ENCODE peak calls at places on chromosomes 4 and X, in ten cellular contexts. One of them, this sample, is unnamed.

GRCh38 chrX:21412029-21412428 is 37.8 kb downstream of the CNKSR2 start:
- DNase-seq in effector memory CD4-positive, alpha-beta T cell: no peak
- DNase-seq in breast epithelium: no peak
- DNase-seq in stimulated activated CD4-positive, alpha-beta T cell treated with anti-CD3 and anti-CD28 coated beads, Interleukin-12 subunit alpha, Interleukin-12 subunit beta, amount 100 ng/mL, for 4 hours: no peak
- DNase-seq in BJ: no peak
- DNase-seq in foreskin fibroblast: no peak
- DNase-seq in PC-9: no peak
- DNase-seq in left lung: no peak
- DNase-seq in sciatic nerve: no peak
- DNase-seq in hippocampal formation: no peak
- DNase-seq in this sample: no peak

GRCh38 chr4:55398966-55399365 is 3.2 kb downstream of the TMEM165 start:
- DNase-seq in breast epithelium: no peak
- DNase-seq in foreskin fibroblast: no peak
- DNase-seq in BJ: no peak
- DNase-seq in sciatic nerve: no peak
- DNase-seq in effector memory CD4-positive, alpha-beta T cell: no peak
- DNase-seq in stimulated activated CD4-positive, alpha-beta T cell treated with anti-CD3 and anti-CD28 coated beads, Interleukin-12 subunit alpha, Interleukin-12 subunit beta, amount 100 ng/mL, for 4 hours: no peak
- DNase-seq in left lung: no peak
- DNase-seq in PC-9: no peak
- DNase-seq in hippocampal formation: no peak
- DNase-seq in this sample: no peak

GRCh38 chrX:21946925-21947641 is 6.6 kb downstream of the SMS start:
- DNase-seq in breast epithelium: no peak
- DNase-seq in stimulated activated CD4-positive, alpha-beta T cell treated with anti-CD3 and anti-CD28 coated beads, Interleukin-12 subunit alpha, Interleukin-12 subunit beta, amount 100 ng/mL, for 4 hours: no peak
- DNase-seq in left lung: no peak
- DNase-seq in effector memory CD4-positive, alpha-beta T cell: no peak
- DNase-seq in hippocampal formation: no peak
- DNase-seq in BJ: no peak
- DNase-seq in PC-9: no peak
- DNase-seq in foreskin fibroblast: no peak
- DNase-seq in sciatic nerve: no peak
- DNase-seq in this sample: no peak

GRCh38 chr4:152499322-152499721 is 36.6 kb downstream of the FBXW7 start:
- DNase-seq in foreskin fibroblast: no peak
- DNase-seq in breast epithelium: no peak
- DNase-seq in BJ: no peak
- DNase-seq in sciatic nerve: no peak
- DNase-seq in hippocampal formation: no peak
- DNase-seq in left lung: no peak
- DNase-seq in effector memory CD4-positive, alpha-beta T cell: no peak
- DNase-seq in stimulated activated CD4-positive, alpha-beta T cell treated with anti-CD3 and anti-CD28 coated beads, Interleukin-12 subunit alpha, Interleukin-12 subunit beta, amount 100 ng/mL, for 4 hours: no peak
- DNase-seq in PC-9: no peak
- DNase-seq in this sample: no peak

GRCh38 chr4:111174331-111174730 is 551.5 kb upstream of the PITX2 start:
- DNase-seq in left lung: no peak
- DNase-seq in sciatic nerve: no peak
- DNase-seq in BJ: no peak
- DNase-seq in effector memory CD4-positive, alpha-beta T cell: no peak
- DNase-seq in PC-9: no peak
- DNase-seq in hippocampal formation: no peak
- DNase-seq in stimulated activated CD4-positive, alpha-beta T cell treated with anti-CD3 and anti-CD28 coated beads, Interleukin-12 subunit alpha, Interleukin-12 subunit beta, amount 100 ng/mL, for 4 hours: no peak
- DNase-seq in breast epithelium: no peak
- DNase-seq in foreskin fibroblast: no peak
- DNase-seq in this sample: no peak

GRCh38 chr4:25632135-25632534 is 23.5 kb upstream of the SLC34A2 start:
- DNase-seq in hippocampal formation: no peak
- DNase-seq in foreskin fibroblast: no peak
- DNase-seq in stimulated activated CD4-positive, alpha-beta T cell treated with anti-CD3 and anti-CD28 coated beads, Interleukin-12 subunit alpha, Interleukin-12 subunit beta, amount 100 ng/mL, for 4 hours: no peak
- DNase-seq in PC-9: peak
- DNase-seq in left lung: no peak
- DNase-seq in BJ: no peak
- DNase-seq in effector memory CD4-positive, alpha-beta T cell: no peak
- DNase-seq in sciatic nerve: no peak
- DNase-seq in breast epithelium: no peak
- DNase-seq in this sample: no peak

GRCh38 chr4:25549413-25549812 is 106.2 kb upstream of the SLC34A2 start:
- DNase-seq in sciatic nerve: no peak
- DNase-seq in breast epithelium: no peak
- DNase-seq in PC-9: no peak
- DNase-seq in foreskin fibroblast: no peak
- DNase-seq in effector memory CD4-positive, alpha-beta T cell: no peak
- DNase-seq in left lung: no peak
- DNase-seq in hippocampal formation: no peak
- DNase-seq in BJ: no peak
- DNase-seq in stimulated activated CD4-positive, alpha-beta T cell treated with anti-CD3 and anti-CD28 coated beads, Interleukin-12 subunit alpha, Interleukin-12 subunit beta, amount 100 ng/mL, for 4 hours: no peak
- DNase-seq in this sample: no peak

GRCh38 chr4:173211838-173212237 is 43.2 kb downstream of the GALNT7 start:
- DNase-seq in sciatic nerve: no peak
- DNase-seq in breast epithelium: no peak
- DNase-seq in hippocampal formation: no peak
- DNase-seq in BJ: no peak
- DNase-seq in effector memory CD4-positive, alpha-beta T cell: no peak
- DNase-seq in stimulated activated CD4-positive, alpha-beta T cell treated with anti-CD3 and anti-CD28 coated beads, Interleukin-12 subunit alpha, Interleukin-12 subunit beta, amount 100 ng/mL, for 4 hours: no peak
- DNase-seq in foreskin fibroblast: peak
- DNase-seq in PC-9: peak
- DNase-seq in left lung: no peak
- DNase-seq in this sample: no peak

GRCh38 chr4:3010998-3011397 is 47.6 kb downstream of the GRK4 start:
- DNase-seq in stimulated activated CD4-positive, alpha-beta T cell treated with anti-CD3 and anti-CD28 coated beads, Interleukin-12 subunit alpha, Interleukin-12 subunit beta, amount 100 ng/mL, for 4 hours: no peak
- DNase-seq in breast epithelium: no peak
- DNase-seq in foreskin fibroblast: peak
- DNase-seq in BJ: peak
- DNase-seq in sciatic nerve: no peak
- DNase-seq in effector memory CD4-positive, alpha-beta T cell: no peak
- DNase-seq in hippocampal formation: no peak
- DNase-seq in left lung: no peak
- DNase-seq in PC-9: peak
- DNase-seq in this sample: no peak

GRCh38 chrX:150405006-150405405 is 41.9 kb downstream of the MAMLD1 start:
- DNase-seq in effector memory CD4-positive, alpha-beta T cell: no peak
- DNase-seq in PC-9: no peak
- DNase-seq in foreskin fibroblast: no peak
- DNase-seq in left lung: no peak
- DNase-seq in breast epithelium: no peak
- DNase-seq in stimulated activated CD4-positive, alpha-beta T cell treated with anti-CD3 and anti-CD28 coated beads, Interleukin-12 subunit alpha, Interleukin-12 subunit beta, amount 100 ng/mL, for 4 hours: no peak
- DNase-seq in BJ: no peak
- DNase-seq in hippocampal formation: no peak
- DNase-seq in sciatic nerve: no peak
- DNase-seq in this sample: no peak

GRCh38 chr4:124938836-124939235 is 226.3 kb upstream of the ANKRD50 start:
- DNase-seq in left lung: no peak
- DNase-seq in foreskin fibroblast: no peak
- DNase-seq in PC-9: no peak
- DNase-seq in hippocampal formation: no peak
- DNase-seq in effector memory CD4-positive, alpha-beta T cell: no peak
- DNase-seq in sciatic nerve: no peak
- DNase-seq in BJ: no peak
- DNase-seq in stimulated activated CD4-positive, alpha-beta T cell treated with anti-CD3 and anti-CD28 coated beads, Interleukin-12 subunit alpha, Interleukin-12 subunit beta, amount 100 ng/mL, for 4 hours: no peak
- DNase-seq in breast epithelium: no peak
- DNase-seq in this sample: no peak

GRCh38 chr4:121096629-121097028 is 24.3 kb upstream of the NDNF start:
- DNase-seq in left lung: no peak
- DNase-seq in stimulated activated CD4-positive, alpha-beta T cell treated with anti-CD3 and anti-CD28 coated beads, Interleukin-12 subunit alpha, Interleukin-12 subunit beta, amount 100 ng/mL, for 4 hours: no peak
- DNase-seq in foreskin fibroblast: peak
- DNase-seq in hippocampal formation: peak
- DNase-seq in sciatic nerve: no peak
- DNase-seq in effector memory CD4-positive, alpha-beta T cell: no peak
- DNase-seq in PC-9: no peak
- DNase-seq in breast epithelium: no peak
- DNase-seq in BJ: peak
- DNase-seq in this sample: no peak

GRCh38 chr4:148757171-148757570 is 315.0 kb upstream of the NR3C2 start:
- DNase-seq in foreskin fibroblast: no peak
- DNase-seq in breast epithelium: no peak
- DNase-seq in hippocampal formation: no peak
- DNase-seq in stimulated activated CD4-positive, alpha-beta T cell treated with anti-CD3 and anti-CD28 coated beads, Interleukin-12 subunit alpha, Interleukin-12 subunit beta, amount 100 ng/mL, for 4 hours: no peak
- DNase-seq in BJ: no peak
- DNase-seq in sciatic nerve: no peak
- DNase-seq in left lung: no peak
- DNase-seq in effector memory CD4-positive, alpha-beta T cell: no peak
- DNase-seq in PC-9: no peak
- DNase-seq in this sample: no peak

GRCh38 chrX:3166670-3167455 is 125.6 kb downstream of the ARSF start:
- DNase-seq in sciatic nerve: no peak
- DNase-seq in PC-9: no peak
- DNase-seq in BJ: no peak
- DNase-seq in effector memory CD4-positive, alpha-beta T cell: no peak
- DNase-seq in stimulated activated CD4-positive, alpha-beta T cell treated with anti-CD3 and anti-CD28 coated beads, Interleukin-12 subunit alpha, Interleukin-12 subunit beta, amount 100 ng/mL, for 4 hours: no peak
- DNase-seq in breast epithelium: no peak
- DNase-seq in left lung: no peak
- DNase-seq in hippocampal formation: no peak
- DNase-seq in foreskin fibroblast: no peak
- DNase-seq in this sample: no peak

GRCh38 chrX:132497432-132497831 is 8.6 kb upstream of the MBNL3 start:
- DNase-seq in stimulated activated CD4-positive, alpha-beta T cell treated with anti-CD3 and anti-CD28 coated beads, Interleukin-12 subunit alpha, Interleukin-12 subunit beta, amount 100 ng/mL, for 4 hours: no peak
- DNase-seq in BJ: no peak
- DNase-seq in PC-9: no peak
- DNase-seq in breast epithelium: no peak
- DNase-seq in left lung: no peak
- DNase-seq in effector memory CD4-positive, alpha-beta T cell: no peak
- DNase-seq in foreskin fibroblast: no peak
- DNase-seq in hippocampal formation: no peak
- DNase-seq in sciatic nerve: no peak
- DNase-seq in this sample: no peak

GRCh38 chrX:16702700-16703599 is 9.5 kb downstream of the CTPS2 start:
- DNase-seq in stimulated activated CD4-positive, alpha-beta T cell treated with anti-CD3 and anti-CD28 coated beads, Interleukin-12 subunit alpha, Interleukin-12 subunit beta, amount 100 ng/mL, for 4 hours: no peak
- DNase-seq in sciatic nerve: no peak
- DNase-seq in hippocampal formation: no peak
- DNase-seq in left lung: no peak
- DNase-seq in PC-9: no peak
- DNase-seq in effector memory CD4-positive, alpha-beta T cell: no peak
- DNase-seq in foreskin fibroblast: no peak
- DNase-seq in BJ: no peak
- DNase-seq in breast epithelium: no peak
- DNase-seq in this sample: no peak

GRCh38 chr4:97582890-97583289 is 560.4 kb downstream of the STPG2 start:
- DNase-seq in PC-9: no peak
- DNase-seq in effector memory CD4-positive, alpha-beta T cell: no peak
- DNase-seq in BJ: no peak
- DNase-seq in foreskin fibroblast: no peak
- DNase-seq in stimulated activated CD4-positive, alpha-beta T cell treated with anti-CD3 and anti-CD28 coated beads, Interleukin-12 subunit alpha, Interleukin-12 subunit beta, amount 100 ng/mL, for 4 hours: no peak
- DNase-seq in breast epithelium: no peak
- DNase-seq in hippocampal formation: no peak
- DNase-seq in sciatic nerve: no peak
- DNase-seq in left lung: no peak
- DNase-seq in this sample: no peak

GRCh38 chr4:113540859-113541258 is 220.7 kb downstream of the CAMK2D start:
- DNase-seq in BJ: no peak
- DNase-seq in effector memory CD4-positive, alpha-beta T cell: no peak
- DNase-seq in PC-9: no peak
- DNase-seq in stimulated activated CD4-positive, alpha-beta T cell treated with anti-CD3 and anti-CD28 coated beads, Interleukin-12 subunit alpha, Interleukin-12 subunit beta, amount 100 ng/mL, for 4 hours: peak
- DNase-seq in foreskin fibroblast: no peak
- DNase-seq in breast epithelium: no peak
- DNase-seq in sciatic nerve: no peak
- DNase-seq in left lung: no peak
- DNase-seq in hippocampal formation: no peak
- DNase-seq in this sample: no peak

GRCh38 chrX:99857455-99857854 is 552.6 kb downstream of the PCDH19 start:
- DNase-seq in hippocampal formation: no peak
- DNase-seq in stimulated activated CD4-positive, alpha-beta T cell treated with anti-CD3 and anti-CD28 coated beads, Interleukin-12 subunit alpha, Interleukin-12 subunit beta, amount 100 ng/mL, for 4 hours: no peak
- DNase-seq in left lung: no peak
- DNase-seq in effector memory CD4-positive, alpha-beta T cell: no peak
- DNase-seq in sciatic nerve: no peak
- DNase-seq in breast epithelium: no peak
- DNase-seq in BJ: no peak
- DNase-seq in foreskin fibroblast: no peak
- DNase-seq in PC-9: no peak
- DNase-seq in this sample: no peak

GRCh38 chrX:45143455-45143854 is 57.2 kb downstream of the DIPK2B start:
- DNase-seq in effector memory CD4-positive, alpha-beta T cell: no peak
- DNase-seq in PC-9: no peak
- DNase-seq in foreskin fibroblast: no peak
- DNase-seq in sciatic nerve: no peak
- DNase-seq in stimulated activated CD4-positive, alpha-beta T cell treated with anti-CD3 and anti-CD28 coated beads, Interleukin-12 subunit alpha, Interleukin-12 subunit beta, amount 100 ng/mL, for 4 hours: no peak
- DNase-seq in hippocampal formation: peak
- DNase-seq in breast epithelium: no peak
- DNase-seq in left lung: no peak
- DNase-seq in BJ: no peak
- DNase-seq in this sample: no peak

GRCh38 chr4:128310266-128310697 is 22.7 kb upstream of the PGRMC2 start:
- DNase-seq in hippocampal formation: no peak
- DNase-seq in stimulated activated CD4-positive, alpha-beta T cell treated with anti-CD3 and anti-CD28 coated beads, Interleukin-12 subunit alpha, Interleukin-12 subunit beta, amount 100 ng/mL, for 4 hours: no peak
- DNase-seq in foreskin fibroblast: no peak
- DNase-seq in sciatic nerve: peak
- DNase-seq in BJ: no peak
- DNase-seq in left lung: no peak
- DNase-seq in effector memory CD4-positive, alpha-beta T cell: no peak
- DNase-seq in PC-9: no peak
- DNase-seq in breast epithelium: no peak
- DNase-seq in this sample: peak

GRCh38 chr4:6732441-6733357 is 16.7 kb downstream of the BLOC1S4 start:
- DNase-seq in PC-9: peak
- DNase-seq in left lung: peak
- DNase-seq in foreskin fibroblast: peak
- DNase-seq in breast epithelium: peak
- DNase-seq in sciatic nerve: peak
- DNase-seq in hippocampal formation: peak
- DNase-seq in stimulated activated CD4-positive, alpha-beta T cell treated with anti-CD3 and anti-CD28 coated beads, Interleukin-12 subunit alpha, Interleukin-12 subunit beta, amount 100 ng/mL, for 4 hours: no peak
- DNase-seq in effector memory CD4-positive, alpha-beta T cell: no peak
- DNase-seq in BJ: peak
- DNase-seq in this sample: no peak

GRCh38 chr4:6012200-6012599 is 6.0 kb downstream of the C4orf50 start:
- DNase-seq in foreskin fibroblast: no peak
- DNase-seq in PC-9: no peak
- DNase-seq in BJ: no peak
- DNase-seq in breast epithelium: no peak
- DNase-seq in effector memory CD4-positive, alpha-beta T cell: no peak
- DNase-seq in sciatic nerve: no peak
- DNase-seq in stimulated activated CD4-positive, alpha-beta T cell treated with anti-CD3 and anti-CD28 coated beads, Interleukin-12 subunit alpha, Interleukin-12 subunit beta, amount 100 ng/mL, for 4 hours: no peak
- DNase-seq in left lung: no peak
- DNase-seq in hippocampal formation: no peak
- DNase-seq in this sample: no peak

GRCh38 chrX:45445745-45446412 is 245.2 kb upstream of the DIPK2B start:
- DNase-seq in stimulated activated CD4-positive, alpha-beta T cell treated with anti-CD3 and anti-CD28 coated beads, Interleukin-12 subunit alpha, Interleukin-12 subunit beta, amount 100 ng/mL, for 4 hours: no peak
- DNase-seq in effector memory CD4-positive, alpha-beta T cell: no peak
- DNase-seq in sciatic nerve: no peak
- DNase-seq in foreskin fibroblast: peak
- DNase-seq in hippocampal formation: no peak
- DNase-seq in PC-9: peak
- DNase-seq in left lung: no peak
- DNase-seq in breast epithelium: no peak
- DNase-seq in BJ: peak
- DNase-seq in this sample: no peak

GRCh38 chr4:67250497-67250896 is 294.8 kb downstream of the CENPC start:
- DNase-seq in left lung: no peak
- DNase-seq in stimulated activated CD4-positive, alpha-beta T cell treated with anti-CD3 and anti-CD28 coated beads, Interleukin-12 subunit alpha, Interleukin-12 subunit beta, amount 100 ng/mL, for 4 hours: no peak
- DNase-seq in PC-9: no peak
- DNase-seq in BJ: no peak
- DNase-seq in sciatic nerve: no peak
- DNase-seq in foreskin fibroblast: no peak
- DNase-seq in hippocampal formation: no peak
- DNase-seq in effector memory CD4-positive, alpha-beta T cell: no peak
- DNase-seq in breast epithelium: no peak
- DNase-seq in this sample: no peak

GRCh38 chrX:46236411-46236810 is 308.8 kb downstream of the ZNF674 start:
- DNase-seq in PC-9: no peak
- DNase-seq in left lung: no peak
- DNase-seq in foreskin fibroblast: peak
- DNase-seq in breast epithelium: no peak
- DNase-seq in stimulated activated CD4-positive, alpha-beta T cell treated with anti-CD3 and anti-CD28 coated beads, Interleukin-12 subunit alpha, Interleukin-12 subunit beta, amount 100 ng/mL, for 4 hours: no peak
- DNase-seq in hippocampal formation: no peak
- DNase-seq in BJ: no peak
- DNase-seq in effector memory CD4-positive, alpha-beta T cell: no peak
- DNase-seq in sciatic nerve: no peak
- DNase-seq in this sample: no peak

GRCh38 chr4:118947095-118947494 is 58.4 kb downstream of the SYNPO2 start:
- DNase-seq in effector memory CD4-positive, alpha-beta T cell: no peak
- DNase-seq in left lung: no peak
- DNase-seq in PC-9: no peak
- DNase-seq in sciatic nerve: no peak
- DNase-seq in breast epithelium: no peak
- DNase-seq in stimulated activated CD4-positive, alpha-beta T cell treated with anti-CD3 and anti-CD28 coated beads, Interleukin-12 subunit alpha, Interleukin-12 subunit beta, amount 100 ng/mL, for 4 hours: no peak
- DNase-seq in hippocampal formation: no peak
- DNase-seq in foreskin fibroblast: no peak
- DNase-seq in BJ: no peak
- DNase-seq in this sample: no peak

GRCh38 chrX:87664381-87664780 is 146.8 kb downstream of the KLHL4 start:
- DNase-seq in foreskin fibroblast: no peak
- DNase-seq in effector memory CD4-positive, alpha-beta T cell: no peak
- DNase-seq in BJ: no peak
- DNase-seq in stimulated activated CD4-positive, alpha-beta T cell treated with anti-CD3 and anti-CD28 coated beads, Interleukin-12 subunit alpha, Interleukin-12 subunit beta, amount 100 ng/mL, for 4 hours: no peak
- DNase-seq in sciatic nerve: no peak
- DNase-seq in hippocampal formation: peak
- DNase-seq in breast epithelium: no peak
- DNase-seq in left lung: no peak
- DNase-seq in PC-9: no peak
- DNase-seq in this sample: no peak

This sample was measured in NCI-H1092.